ENCODE peak calls at places on chromosomes 7 and 10, in ten cellular contexts. Y, U, Z, M, O, H, Q, G, T and R are unnamed samples.

GRCh38 chr7:157446322-157446721 is 109.5 kb downstream of the DNAJB6 start:
- DNase-seq in U (no peak), Y (no peak), T (no peak), O (no peak), Z (no peak), G (no peak), H (no peak), Q (no peak), M (no peak), R (no peak)

GRCh38 chr7:5636914-5637313 is 144.5 kb downstream of the RNF216 start:
- DNase-seq in G (no peak), Q (peak; percentile 93), T (peak; percentile 4), Z (no peak), O (no peak), H (no peak), U (peak; percentile 85), Y (no peak), M (peak; percentile 63), R (no peak)

GRCh38 chr7:30206466-30206865 is 71.7 kb downstream of the MTURN start:
- DNase-seq in H (no peak), G (peak; percentile 10), U (no peak), Z (no peak), M (peak; percentile 85), T (no peak), O (no peak), Y (no peak), Q (peak; percentile 38), R (no peak)

GRCh38 chr10:80661526-80661925 is 123.8 kb downstream of the SH2D4B start:
- DNase-seq in Z (no peak), T (no peak), Y (no peak), M (no peak), G (no peak), U (no peak), Q (no peak), H (no peak), O (no peak), R (no peak)

GRCh38 chr10:103333934-103334520 is 16.9 kb downstream of the PCGF6 start:
- DNase-seq in Q (peak; percentile 24), G (peak; percentile 39), Z (no peak), H (no peak), Y (no peak), U (peak; percentile 40), M (peak; percentile 32), O (no peak), T (peak; percentile 26), R (no peak)

GRCh38 chr7:47326220-47326619 is 255.7 kb downstream of the TNS3 start:
- DNase-seq in Z (no peak), H (no peak), O (no peak), M (peak; percentile 34), U (peak; percentile 74), T (no peak), Y (no peak), Q (peak; percentile 87), G (peak; percentile 40), R (no peak)

GRCh38 chr7:107387573-107388219 is 82.2 kb upstream of the GPR22 start:
- DNase-seq in U (peak; percentile 89), H (no peak), G (peak; percentile 3), O (no peak), Z (no peak), Y (no peak), T (no peak), Q (peak; percentile 83), M (no peak), R (no peak)

GRCh38 chr7:37320140-37320839 is 128.4 kb downstream of the ELMO1 start:
- DNase-seq in M (no peak), O (no peak), T (peak; percentile 18), G (no peak), U (peak; percentile 39), Z (no peak), Q (no peak), Y (no peak), H (no peak), R (no peak)

GRCh38 chr7:23530355-23530754 is 1.4 kb downstream of the TRA2A start:
- DNase-seq in U (peak; percentile 38), Y (no peak), M (peak; percentile 45), T (peak; percentile 24), Z (no peak), H (no peak), O (no peak), G (peak; percentile 71), Q (peak; percentile 30), R (no peak)

GRCh38 chr7:82755705-82756551 is 312.4 kb upstream of the CACNA2D1 start:
- DNase-seq in T (no peak), H (no peak), U (peak; percentile 13), O (no peak), M (peak; percentile 3), G (no peak), Y (no peak), Q (peak; percentile 47), Z (no peak), R (no peak)

GRCh38 chr7:136870799-136871487 is 2.5 kb downstream of the CHRM2 start:
- DNase-seq in Z (no peak), U (no peak), T (no peak), M (no peak), O (no peak), Q (peak; percentile 7), H (no peak), Y (no peak), G (peak; percentile 51), R (no peak)

GRCh38 chr10:45386657-45387056 is 12.6 kb downstream of the ALOX5 start:
- DNase-seq in T (no peak), O (no peak), Q (no peak), Z (no peak), U (no peak), Y (no peak), M (no peak), H (no peak), G (no peak), R (no peak)

GRCh38 chr7:91683823-91684222 is 196.7 kb downstream of the MTERF1 start:
- DNase-seq in M (peak; percentile 20), O (no peak), T (no peak), Z (no peak), U (peak; percentile 75), H (no peak), Q (peak; percentile 41), Y (no peak), G (no peak), R (no peak)

GRCh38 chr10:96560970-96561887 is 25.6 kb downstream of the TM9SF3 start:
- DNase-seq in Y (no peak), M (no peak), H (no peak), G (no peak), Q (no peak), O (no peak), Z (no peak), U (peak; percentile 31), T (no peak), R (no peak)

GRCh38 chr10:63798599-63799498 is 277.6 kb downstream of the REEP3 start:
- DNase-seq in O (no peak), H (no peak), Y (no peak), Z (no peak), G (peak; percentile 26), T (no peak), M (peak; percentile 39), Q (peak; percentile 98), U (peak; percentile 96), R (peak; percentile 87)

GRCh38 chr7:126979722-126980121 is 273.0 kb downstream of the GRM8 start:
- DNase-seq in O (no peak), M (no peak), Q (no peak), H (no peak), T (no peak), U (no peak), Y (no peak), G (no peak), Z (no peak), R (no peak)

GRCh38 chr10:117647306-117647705 is 104.8 kb downstream of the EMX2 start:
- DNase-seq in O (no peak), H (no peak), Y (no peak), M (no peak), U (no peak), G (no peak), Q (peak; percentile 14), Z (no peak), T (no peak), R (no peak)

GRCh38 chr7:124089621-124090020 is 56.8 kb upstream of the TMEM229A start:
- DNase-seq in O (no peak), H (no peak), Z (no peak), Y (no peak), T (no peak), M (no peak), U (peak; percentile 17), G (no peak), Q (no peak), R (no peak)

GRCh38 chr7:112989531-112989930 is 97.1 kb downstream of the GPR85 start:
- DNase-seq in Z (no peak), U (peak; percentile 21), T (no peak), G (no peak), Y (no peak), H (no peak), M (no peak), O (no peak), Q (peak; percentile 29), R (no peak)

GRCh38 chr7:135772639-135773019 is 24.0 kb upstream of the FAM180A start:
- DNase-seq in M (no peak), H (no peak), Z (no peak), O (no peak), Q (no peak), G (no peak), T (no peak), U (peak; percentile 18), Y (no peak), R (no peak)

GRCh38 chr10:31490858-31491504 is 172.0 kb downstream of the ZEB1 start:
- DNase-seq in Q (peak; percentile 75), Y (no peak), M (no peak), T (peak; percentile 18), H (no peak), G (peak; percentile 80), O (no peak), Z (no peak), U (peak; percentile 79), R (no peak)

GRCh38 chr7:26723140-26723539 is 141.2 kb downstream of the SKAP2 start:
- DNase-seq in Z (no peak), U (no peak), Y (no peak), T (no peak), G (peak; percentile 80), M (no peak), H (no peak), O (no peak), Q (no peak), R (no peak)

GRCh38 chr7:8131694-8132605 is 130.0 kb downstream of the ICA1 start:
- DNase-seq in Q (no peak), G (no peak), Y (no peak), Z (no peak), T (no peak), O (peak; percentile 41), U (no peak), M (no peak), H (no peak), R (no peak)

GRCh38 chr10:120131183-120131582 is 238.7 kb downstream of the SEC23IP start:
- DNase-seq in M (peak; percentile 50), Y (no peak), O (no peak), Q (peak; percentile 32), T (peak; percentile 27), G (peak; percentile 89), Z (no peak), U (no peak), H (no peak), R (no peak)